ENCODE peak calls at places on chromosomes 11 and 22, in four cellular contexts. One of them, this sample, is unnamed.

GRCh38 chr11:79481795-79482194 is 41.0 kb upstream of the TENM4 start:
- DNase-seq in IMR-90: no peak
- DNase-seq in H1: no peak
- DNase-seq in H9: no peak
- DNase-seq in this sample: no peak

GRCh38 chr11:113386866-113387265 is 713 bp upstream of the ANKK1 start:
- DNase-seq in IMR-90: no peak
- DNase-seq in H1: no peak
- DNase-seq in H9: no peak
- DNase-seq in this sample: no peak

GRCh38 chr22:21758465-21758864 is 22.9 kb upstream of the YPEL1 start:
- DNase-seq in IMR-90: no peak
- DNase-seq in H1: no peak
- DNase-seq in H9: no peak
- DNase-seq in this sample: no peak

GRCh38 chr11:68904458-68904847 is 762 bp downstream of the IGHMBP2 start:
- DNase-seq in IMR-90: no peak
- DNase-seq in H1: no peak
- DNase-seq in H9: no peak
- DNase-seq in this sample: no peak

GRCh38 chr11:106724293-106724892 is 293.9 kb downstream of the GUCY1A2 start:
- DNase-seq in IMR-90: peak
- DNase-seq in H1: no peak
- DNase-seq in H9: no peak
- DNase-seq in this sample: peak

GRCh38 chr22:39240841-39241631 is 3.7 kb downstream of the PDGFB start:
- DNase-seq in IMR-90: no peak
- DNase-seq in H1: peak
- DNase-seq in H9: no peak
- DNase-seq in this sample: peak

GRCh38 chr11:17845431-17845881 is 110.9 kb downstream of the KCNC1 start:
- DNase-seq in IMR-90: peak
- DNase-seq in H1: no peak
- DNase-seq in H9: no peak
- DNase-seq in this sample: no peak

GRCh38 chr11:68930991-68931855 is 27.5 kb downstream of the IGHMBP2 start:
- DNase-seq in IMR-90: no peak
- DNase-seq in H1: no peak
- DNase-seq in H9: no peak
- DNase-seq in this sample: no peak

GRCh38 chr22:38271927-38272372 is 860 bp downstream of the TMEM184B start:
- DNase-seq in IMR-90: no peak
- DNase-seq in H1: peak
- DNase-seq in H9: peak
- DNase-seq in this sample: peak

GRCh38 chr11:96088914-96089313 is 165.0 kb upstream of the MTMR2 start:
- DNase-seq in IMR-90: no peak
- DNase-seq in H1: no peak
- DNase-seq in H9: no peak
- DNase-seq in this sample: no peak

GRCh38 chr11:119700536-119701346 is 28.3 kb downstream of the NECTIN1 start:
- DNase-seq in IMR-90: no peak
- DNase-seq in H1: no peak
- DNase-seq in H9: no peak
- DNase-seq in this sample: no peak

GRCh38 chr11:69215784-69216415 is 60.2 kb downstream of the SMIM38 start:
- DNase-seq in IMR-90: peak
- DNase-seq in H1: no peak
- DNase-seq in H9: peak
- DNase-seq in this sample: no peak

DNA sequence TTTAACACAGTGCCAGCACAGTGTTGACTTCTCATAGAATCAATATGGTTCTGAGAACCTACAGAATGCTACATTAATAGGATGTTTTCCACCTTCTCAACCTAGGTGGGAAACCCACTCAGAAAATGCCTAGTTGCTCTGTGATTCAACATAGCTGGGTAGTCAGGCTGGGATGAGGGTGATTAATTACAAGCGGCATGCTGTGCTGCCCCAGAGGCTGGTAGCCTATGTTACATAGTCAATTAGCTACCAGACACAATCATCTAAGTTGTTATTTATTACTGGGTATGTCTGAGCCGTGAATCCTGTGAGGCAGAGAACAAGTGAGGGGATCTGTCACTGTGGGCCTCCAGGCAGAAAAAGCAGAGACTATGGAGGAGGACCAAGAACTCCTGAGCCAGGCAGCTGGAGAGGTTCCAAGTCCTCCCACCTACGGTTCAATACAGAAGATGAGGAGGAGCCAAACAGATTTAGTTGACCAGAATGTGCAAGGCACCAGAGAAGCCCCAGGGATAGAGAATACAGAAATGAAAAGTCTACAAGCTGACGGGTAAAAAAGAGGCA is 186.6 kb upstream of the BDNF start:
- DNase-seq in IMR-90: no peak
- DNase-seq in H1: no peak
- DNase-seq in H9: no peak
- DNase-seq in this sample: no peak
- H4K5ac ChIP-seq in IMR-90: no peak
- H4K5ac ChIP-seq in H1: no peak
- H4K5ac ChIP-seq in H9: no peak
- H4K5ac ChIP-seq in this sample: no peak

GRCh38 chr22:20032407-20032991 is 11.6 kb downstream of the TANGO2 start:
- DNase-seq in IMR-90: no peak
- DNase-seq in H1: no peak
- DNase-seq in H9: no peak
- DNase-seq in this sample: no peak
- H4K5ac ChIP-seq in IMR-90: no peak
- H4K5ac ChIP-seq in H1: no peak
- H4K5ac ChIP-seq in H9: no peak
- H4K5ac ChIP-seq in this sample: no peak

DNA sequence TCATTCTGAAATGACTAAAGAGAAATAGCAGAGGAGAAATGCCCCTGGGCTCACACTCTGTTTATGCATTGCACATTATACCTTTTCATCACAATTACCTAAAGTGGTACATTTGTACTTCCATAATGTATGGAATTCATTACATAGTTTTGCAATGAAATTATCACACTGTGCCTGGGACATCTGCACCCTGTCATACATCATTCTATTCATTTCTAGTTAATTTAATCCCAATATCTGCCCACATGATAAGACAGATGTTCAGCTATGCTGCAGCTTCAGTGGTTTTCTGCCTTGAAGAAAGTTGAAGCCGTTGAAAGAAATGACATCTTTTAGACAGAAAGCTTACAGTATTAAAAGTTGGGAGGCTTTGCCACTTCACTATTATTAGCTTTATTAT is 580.0 kb downstream of the SOX6 start:
- DNase-seq in IMR-90: no peak
- DNase-seq in H1: no peak
- DNase-seq in H9: no peak
- DNase-seq in this sample: no peak
- H4K5ac ChIP-seq in IMR-90: no peak
- H4K5ac ChIP-seq in H1: no peak
- H4K5ac ChIP-seq in H9: no peak
- H4K5ac ChIP-seq in this sample: no peak

GRCh38 chr22:45376703-45377102 is 36.7 kb downstream of the SMC1B start:
- DNase-seq in IMR-90: no peak
- DNase-seq in H1: no peak
- DNase-seq in H9: no peak
- DNase-seq in this sample: no peak
- H4K5ac ChIP-seq in IMR-90: no peak
- H4K5ac ChIP-seq in H1: no peak
- H4K5ac ChIP-seq in H9: no peak
- H4K5ac ChIP-seq in this sample: no peak

DNA sequence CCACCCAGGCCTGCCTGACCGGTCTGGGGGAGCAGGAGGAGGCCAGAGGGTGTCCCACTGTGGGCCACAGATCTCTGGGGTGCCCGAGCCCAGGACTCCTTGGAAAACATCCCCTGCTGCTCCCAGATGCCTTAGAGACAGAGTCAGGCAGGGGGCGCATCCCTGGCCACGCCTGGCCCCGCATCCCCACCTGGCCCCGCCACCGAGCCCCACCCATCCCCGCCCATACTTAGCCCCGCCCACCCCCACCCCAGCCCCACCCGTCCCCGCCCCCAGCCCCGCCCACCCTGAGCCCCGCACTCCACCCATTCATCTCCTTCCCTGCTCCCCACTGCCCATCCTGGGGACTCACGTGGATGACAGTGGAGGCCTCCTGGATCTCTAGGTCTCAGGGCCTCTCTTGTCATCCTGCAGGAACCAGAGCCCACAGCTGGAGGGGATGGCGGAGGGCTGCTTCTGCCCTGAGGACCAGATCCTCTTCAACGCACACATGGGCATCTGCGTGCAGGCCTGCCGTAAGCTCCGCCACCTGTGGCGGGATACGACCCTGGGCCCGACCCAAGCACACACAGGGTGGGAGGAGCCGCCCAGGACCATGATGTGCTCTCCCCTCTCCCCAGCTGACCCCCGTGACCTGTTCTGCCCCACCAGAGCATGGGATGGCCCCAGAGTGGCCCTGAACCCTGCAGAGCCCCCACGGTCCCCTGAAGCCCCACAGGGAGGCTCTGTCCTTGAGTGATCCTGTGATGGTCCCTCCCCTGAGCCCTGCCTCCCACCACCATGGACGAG is 33.6 kb downstream of the MUC5B start:
- DNase-seq in IMR-90: no peak
- DNase-seq in H1: no peak
- DNase-seq in H9: peak
- DNase-seq in this sample: no peak
- H4K5ac ChIP-seq in IMR-90: no peak
- H4K5ac ChIP-seq in H1: no peak
- H4K5ac ChIP-seq in H9: no peak
- H4K5ac ChIP-seq in this sample: no peak

GRCh38 chr22:48579035-48579914 is 1248.4 kb downstream of the BRD1 start:
- DNase-seq in IMR-90: no peak
- DNase-seq in H1: no peak
- DNase-seq in H9: no peak
- DNase-seq in this sample: no peak
- H4K5ac ChIP-seq in IMR-90: no peak
- H4K5ac ChIP-seq in H1: no peak
- H4K5ac ChIP-seq in H9: no peak
- H4K5ac ChIP-seq in this sample: no peak

DNA sequence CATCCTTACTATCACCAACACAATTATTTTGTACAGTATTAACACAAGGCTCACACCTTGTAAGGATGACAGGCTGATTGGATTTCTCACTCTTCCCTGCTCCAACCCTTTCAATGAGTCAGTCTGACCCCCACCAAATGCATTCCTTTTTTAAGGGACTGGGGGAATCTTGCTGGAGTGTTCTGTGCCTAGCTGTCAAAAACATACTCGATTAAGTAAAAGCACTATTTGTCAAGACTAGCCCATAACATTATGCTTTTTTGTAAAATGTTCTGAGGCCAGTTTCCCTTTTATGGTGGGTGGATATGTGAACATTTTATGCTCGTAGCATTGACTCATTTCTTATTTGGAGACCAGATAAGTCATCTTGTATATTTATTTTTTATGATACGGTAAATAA is 87.2 kb downstream of the PDHX start:
- DNase-seq in IMR-90: peak
- DNase-seq in H1: no peak
- DNase-seq in H9: no peak
- DNase-seq in this sample: no peak
- H4K5ac ChIP-seq in IMR-90: peak
- H4K5ac ChIP-seq in H1: no peak
- H4K5ac ChIP-seq in H9: no peak
- H4K5ac ChIP-seq in this sample: no peak

GRCh38 chr22:19253143-19253542 is 38.4 kb downstream of the CLTCL1 start:
- DNase-seq in IMR-90: no peak
- DNase-seq in H1: no peak
- DNase-seq in H9: no peak
- DNase-seq in this sample: no peak
- H4K5ac ChIP-seq in IMR-90: no peak
- H4K5ac ChIP-seq in H1: no peak
- H4K5ac ChIP-seq in H9: no peak
- H4K5ac ChIP-seq in this sample: no peak